ENCODE peak calls at places on chromosomes 12 and 14, in four cellular contexts. U is body of pancreas; C is CD4-positive, alpha-beta T cell; L is endothelial cell. Y is an unnamed sample.

GRCh38 chr14:51996148-51996746 is 6.9 kb downstream of the RTRAF start:
- DNase-seq in U (peak; percentile 19), C (no peak), L (no peak), Y (no peak)

GRCh38 chr12:106030210-106031175 is 108.3 kb downstream of the NUAK1 start:
- DNase-seq in U (no peak), C (no peak), L (no peak), Y (no peak)

GRCh38 chr12:89351489-89352241 is 636 bp downstream of the DUSP6 start:
- DNase-seq in U (peak; percentile 54), C (peak; percentile 35), L (peak; percentile 36), Y (no peak)

GRCh38 chr12:43847427-43847826 is 11.5 kb downstream of the TMEM117 start:
- DNase-seq in U (no peak), C (no peak), L (no peak), Y (no peak)

GRCh38 chr12:13962699-13963098 is 18.7 kb downstream of the GRIN2B start:
- DNase-seq in U (no peak), C (no peak), L (no peak), Y (no peak)

GRCh38 chr12:85872497-85873091 is 1.5 kb upstream of the NTS start:
- DNase-seq in U (peak; percentile 11), C (no peak), L (no peak), Y (no peak)

GRCh38 chr12:42997032-42997431 is 407.5 kb upstream of the PRICKLE1 start:
- DNase-seq in U (no peak), C (no peak), L (no peak), Y (no peak)

GRCh38 chr12:110807640-110808039 is 39.1 kb upstream of the CCDC63 start:
- DNase-seq in U (no peak), C (no peak), L (no peak), Y (no peak)

GRCh38 chr12:26874501-26875296 is 41.7 kb upstream of the ITPR2 start:
- DNase-seq in U (peak; percentile 18), C (no peak), L (no peak), Y (no peak)

GRCh38 chr12:106645074-106645421 is 62.2 kb downstream of the RFX4 start:
- DNase-seq in U (peak; percentile 85), C (no peak), L (no peak), Y (no peak)

GRCh38 chr14:66610154-66610563 is 102.2 kb downstream of the GPHN start:
- DNase-seq in U (no peak), C (no peak), L (no peak), Y (no peak)

GRCh38 chr14:60233251-60233650 is 15.8 kb upstream of the PPM1A start:
- DNase-seq in U (no peak), C (no peak), L (no peak), Y (no peak)

GRCh38 chr12:124953689-124954405 is 35.1 kb downstream of the DHX37 start:
- DNase-seq in U (no peak), C (no peak), L (no peak), Y (no peak)

GRCh38 chr12:20050166-20050565 is 318.2 kb upstream of the PDE3A start:
- DNase-seq in U (no peak), C (no peak), L (no peak), Y (no peak)

GRCh38 chr12:81296556-81297305 is 218.9 kb downstream of the ACSS3 start:
- DNase-seq in U (peak; percentile 2), C (no peak), L (no peak), Y (no peak)

GRCh38 chr12:130879212-130879686 is 7.4 kb downstream of the RAN start:
- DNase-seq in U (no peak), C (no peak), L (no peak), Y (no peak)

GRCh38 chr12:64666054-64666914 is 56.0 kb downstream of the RASSF3 start:
- DNase-seq in U (peak; percentile 67), C (no peak), L (no peak), Y (no peak)

GRCh38 chr14:64089920-64090319 is 204.3 kb downstream of the ESR2 start:
- DNase-seq in U (no peak), C (no peak), L (no peak), Y (peak; percentile 16)

GRCh38 chr12:108238474-108238873 is 100.6 kb downstream of the CMKLR1 start:
- DNase-seq in U (no peak), C (no peak), L (no peak), Y (no peak)

GRCh38 chr14:24840204-24840893 is 206.4 kb upstream of the GZMB start:
- DNase-seq in U (no peak), C (no peak), L (no peak), Y (no peak)

GRCh38 chr12:118061011-118061875 is at the start of gene WSB2:
- DNase-seq in U (peak; percentile 69), C (peak; percentile 16), L (peak; percentile 71), Y (peak; percentile 24)

GRCh38 chr12:6370994-6371754 is 4.2 kb downstream of the SCNN1A start:
- DNase-seq in U (peak; percentile 82), C (no peak), L (peak; percentile 36), Y (no peak)
- TF ChIP-seq CTCF in U (no peak), C (no peak), L (no peak), Y (no peak)

GRCh38 chr12:53502331-53502730 is 1.2 kb downstream of the TARBP2 start:
- DNase-seq in U (no peak), C (no peak), L (no peak), Y (no peak)

GRCh38 chr12:53501615-53502181 is 615 bp downstream of the TARBP2 start:
- DNase-seq in U (no peak), C (no peak), L (no peak), Y (no peak)

GRCh38 chr12:53499261-53500118 is at the start of gene MAP3K12:
- DNase-seq in U (peak; percentile 48), C (no peak), L (peak; percentile 54), Y (no peak)

GRCh38 chr12:53500119-53500775 is 836 bp upstream of the TARBP2 start:
- DNase-seq in U (peak; percentile 85), C (no peak), L (no peak), Y (no peak)

DNA sequence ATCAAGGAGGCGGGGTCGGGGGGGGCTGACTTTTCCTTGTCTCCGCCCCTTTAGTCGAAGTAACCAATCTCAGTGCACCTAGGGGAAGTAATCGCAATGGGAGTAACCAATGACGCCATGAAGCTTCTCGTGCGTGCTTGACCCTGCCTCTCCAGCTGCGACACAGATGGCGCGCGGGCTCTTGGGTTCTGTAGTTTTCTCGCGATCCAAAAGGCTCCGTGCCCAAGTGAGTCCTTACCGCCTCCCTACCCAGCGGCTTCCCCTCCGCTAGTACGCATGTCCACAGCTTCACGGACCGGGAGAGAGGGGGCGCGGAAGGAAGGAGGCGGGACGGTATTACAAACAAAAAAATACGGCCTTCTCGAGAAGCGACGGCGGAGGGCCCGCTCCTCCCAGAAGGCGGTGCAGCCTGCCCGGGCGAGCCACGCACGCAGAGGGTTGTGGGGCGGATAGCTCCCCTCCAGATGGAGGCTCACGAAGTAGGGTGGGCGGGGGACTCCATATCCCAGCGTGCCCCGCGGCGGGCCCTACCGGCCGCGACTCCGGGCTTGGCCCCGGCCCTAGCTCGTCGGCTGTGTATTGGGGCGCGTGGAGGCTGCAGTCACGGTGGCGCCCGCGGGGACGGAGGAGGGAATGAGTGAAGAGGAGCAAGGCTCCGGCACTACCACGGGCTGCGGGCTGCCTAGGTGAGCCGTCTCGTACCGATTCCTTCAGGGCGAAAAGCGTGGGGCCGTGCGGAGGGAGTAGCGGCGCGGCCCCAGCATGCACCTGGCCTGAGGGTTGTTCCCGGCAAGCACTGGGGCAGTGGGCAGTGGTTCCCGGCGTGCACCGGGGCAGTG is at the start of gene TARBP2:
- DNase-seq in U (peak; percentile 99), C (peak; percentile 90), L (peak; percentile 94), Y (peak; percentile 87)
- TF ChIP-seq CTCF in U (no peak), C (no peak), L (no peak), Y (no peak)

DNA sequence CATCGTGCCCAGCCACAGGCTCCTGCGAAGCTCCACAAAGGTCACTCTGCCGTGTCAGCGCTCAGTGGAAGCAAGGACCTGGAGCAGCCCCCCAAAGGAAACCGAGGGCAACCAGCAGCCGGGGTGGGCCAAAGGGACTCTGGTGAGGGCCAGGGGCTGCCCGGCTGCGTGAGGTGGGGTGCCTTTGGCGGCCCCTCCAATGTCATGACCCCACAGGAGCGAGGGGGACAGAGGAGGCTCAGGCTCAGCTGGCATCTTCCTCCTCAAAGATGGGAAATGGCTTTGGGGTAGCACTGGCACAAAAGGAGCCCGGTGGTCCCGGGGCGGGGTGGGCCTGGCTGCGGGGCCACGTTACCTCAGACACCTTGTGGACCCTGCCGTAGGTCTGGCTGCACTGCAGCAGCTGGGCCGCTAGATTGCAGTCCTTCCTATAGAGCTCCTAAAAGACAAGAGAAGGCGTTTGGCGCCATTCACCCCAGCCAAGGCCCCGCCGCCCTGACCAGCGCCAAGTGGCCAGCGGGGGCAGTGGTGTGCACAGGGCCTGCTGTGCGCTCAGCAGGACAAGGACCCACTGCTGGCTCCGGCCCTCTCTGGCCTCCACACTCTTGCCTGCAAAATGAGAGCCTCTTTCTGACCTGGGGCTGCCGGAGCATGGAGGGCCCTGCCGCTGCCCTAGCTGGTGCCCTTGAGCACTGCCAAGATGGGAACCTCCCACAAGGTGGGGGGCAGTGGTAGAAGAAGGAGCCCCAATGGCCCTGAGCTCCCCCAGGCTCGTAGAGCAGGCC is 46.9 kb downstream of the BEGAIN start:
- DNase-seq in U (peak; percentile 72), C (no peak), L (peak; percentile 75), Y (no peak)
- TF ChIP-seq CTCF in U (peak; percentile 32), C (no peak), L (peak; percentile 46), Y (peak; percentile 6)

GRCh38 chr14:68547305-68548193 is 245.3 kb downstream of the ZFP36L1 start:
- DNase-seq in U (peak; percentile 65), C (no peak), L (no peak), Y (no peak)
- TF ChIP-seq CTCF in U (no peak), C (no peak), L (no peak), Y (no peak)

GRCh38 chr14:53946404-53947400 is 9.9 kb downstream of the BMP4 start:
- DNase-seq in U (peak; percentile 16), C (no peak), L (peak; percentile 65), Y (no peak)
- TF ChIP-seq CTCF in U (no peak), C (no peak), L (peak; percentile 33), Y (no peak)

GRCh38 chr12:103705927-103706326 is 118.9 kb downstream of the STAB2 start:
- DNase-seq in U (no peak), C (no peak), L (peak; percentile 7), Y (no peak)
- TF ChIP-seq CTCF in U (no peak), C (no peak), L (peak; percentile 34), Y (no peak)

DNA sequence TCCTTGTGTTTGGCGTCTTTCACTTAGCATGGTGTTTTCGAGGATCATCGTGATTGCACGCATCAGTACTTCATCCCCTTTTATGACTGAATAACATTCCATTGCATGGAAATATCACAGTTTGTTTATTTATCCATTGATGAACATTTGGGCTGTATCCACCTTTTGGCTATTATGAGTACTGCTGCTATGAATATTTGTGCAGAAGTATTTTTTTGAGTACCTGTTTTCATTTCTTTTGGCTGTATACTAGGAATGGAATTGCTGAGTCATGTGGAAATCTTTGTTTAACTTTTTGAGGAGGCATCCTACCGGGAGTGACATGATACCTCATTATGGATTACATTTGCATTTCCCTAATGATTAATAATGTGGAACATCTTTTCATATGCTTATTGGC is 66.4 kb downstream of the WNK1 start:
- DNase-seq in U (no peak), C (no peak), L (no peak), Y (no peak)
- TF ChIP-seq CTCF in U (no peak), C (no peak), L (peak; percentile 21), Y (no peak)

GRCh38 chr12:3750616-3751015 is 2.3 kb downstream of the CRACR2A start:
- DNase-seq in U (no peak), C (no peak), L (no peak), Y (no peak)
- TF ChIP-seq CTCF in U (no peak), C (no peak), L (no peak), Y (no peak)